ENCODE peak calls at places on chromosomes 11 and 22, in seven cellular contexts. I, A, B, N, Y, H and E are unnamed samples.

GRCh38 chr11:44085330-44085729 is 10.1 kb upstream of the EXT2 start:
- DNase-seq in I (no peak), A (no peak), B (no peak), N (no peak), Y (no peak), H (no peak), E (no peak)

GRCh38 chr11:116336540-116336939 is 436.2 kb downstream of the BUD13 start:
- DNase-seq in I (no peak), A (no peak), B (no peak), N (no peak), Y (no peak), H (no peak), E (no peak)

GRCh38 chr22:49960967-49961600 is 512 bp downstream of the PIM3 start:
- DNase-seq in I (peak; percentile 74), A (peak; percentile 49), B (peak; percentile 61), N (peak; percentile 57), Y (peak; percentile 48), H (peak; percentile 15), E (no peak)

GRCh38 chr11:11501546-11502274 is 120.1 kb downstream of the GALNT18 start:
- DNase-seq in I (no peak), A (no peak), B (no peak), N (no peak), Y (no peak), H (no peak), E (no peak)

GRCh38 chr22:35578836-35579575 is 38.1 kb downstream of the MB start:
- DNase-seq in I (no peak), A (no peak), B (no peak), N (no peak), Y (no peak), H (no peak), E (no peak)

GRCh38 chr11:29282088-29282487 is 734.7 kb downstream of the KCNA4 start:
- DNase-seq in I (no peak), A (no peak), B (peak; percentile 98), N (peak; percentile 83), Y (peak; percentile 78), H (no peak), E (peak; percentile 96)

GRCh38 chr22:21020802-21021429 is 6.0 kb downstream of the P2RX6 start:
- DNase-seq in I (no peak), A (no peak), B (no peak), N (peak; percentile 29), Y (peak; percentile 24), H (no peak), E (no peak)

GRCh38 chr11:4551346-4551979 is 6.5 kb downstream of the OR52M1 start:
- DNase-seq in I (no peak), A (no peak), B (no peak), N (no peak), Y (peak; percentile 1), H (no peak), E (no peak)

GRCh38 chr11:112631333-112631732 is 329.9 kb upstream of the NCAM1 start:
- DNase-seq in I (no peak), A (no peak), B (no peak), N (no peak), Y (no peak), H (no peak), E (no peak)

GRCh38 chr11:81772161-81772560 is 961.5 kb downstream of the FAM181B start:
- DNase-seq in I (no peak), A (no peak), B (peak; percentile 32), N (peak; percentile 67), Y (peak; percentile 64), H (no peak), E (peak; percentile 59)

GRCh38 chr11:47991266-47991830 is 11.0 kb downstream of the PTPRJ start:
- DNase-seq in I (peak; percentile 55), A (no peak), B (peak; percentile 67), N (no peak), Y (no peak), H (no peak), E (no peak)

GRCh38 chr22:36922097-36922608 is 8.7 kb downstream of the CSF2RB start:
- DNase-seq in I (no peak), A (no peak), B (no peak), N (peak; percentile 54), Y (peak; percentile 25), H (no peak), E (no peak)

GRCh38 chr11:93116641-93117577 is 80.9 kb downstream of the SLC36A4 start:
- DNase-seq in I (no peak), A (no peak), B (peak; percentile 19), N (no peak), Y (no peak), H (no peak), E (no peak)

GRCh38 chr11:31218847-31219246 is 150.7 kb downstream of the DCDC1 start:
- DNase-seq in I (no peak), A (no peak), B (no peak), N (no peak), Y (no peak), H (no peak), E (no peak)

GRCh38 chr22:20605328-20605727 is 97.9 kb downstream of the MED15 start:
- DNase-seq in I (peak; percentile 23), A (no peak), B (no peak), N (no peak), Y (no peak), H (no peak), E (no peak)

GRCh38 chr11:109564241-109564640 is 142.3 kb downstream of the C11orf87 start:
- DNase-seq in I (no peak), A (no peak), B (no peak), N (no peak), Y (no peak), H (no peak), E (no peak)

GRCh38 chr22:46484861-46485595 is 52.4 kb downstream of the CELSR1 start:
- DNase-seq in I (no peak), A (no peak), B (peak; percentile 87), N (no peak), Y (no peak), H (no peak), E (peak; percentile 19)

GRCh38 chr11:25734592-25735211 is 597.2 kb upstream of the ANO3 start:
- DNase-seq in I (no peak), A (no peak), B (peak; percentile 22), N (peak; percentile 42), Y (peak; percentile 57), H (no peak), E (peak; percentile 22)
- TF ChIP-seq CTCF in I (peak; percentile 15), A (peak; percentile 50), B (no peak), N (peak; percentile 52), Y (peak; percentile 27), H (no peak), E (peak; percentile 35)

GRCh38 chr22:39618996-39619530 is 48.5 kb downstream of the CACNA1I start:
- DNase-seq in I (no peak), A (no peak), B (no peak), N (no peak), Y (no peak), H (no peak), E (no peak)
- H3K4me3 ChIP-seq in I (no peak overlapping the region), A (no peak overlapping the region), B (no peak overlapping the region), N (no peak overlapping the region), Y (no peak overlapping the region), H (no peak overlapping the region), E (no peak overlapping the region)

GRCh38 chr11:27716850-27717249 is 16.6 kb upstream of the BDNF start:
- DNase-seq in I (no peak), A (no peak), B (peak; percentile 62), N (peak; percentile 62), Y (peak; percentile 35), H (no peak), E (peak; percentile 25)
- TF ChIP-seq CTCF in I (no peak), A (no peak), B (peak; percentile 37), N (peak; percentile 37), Y (peak; percentile 10), H (no peak), E (peak; percentile 22)

DNA sequence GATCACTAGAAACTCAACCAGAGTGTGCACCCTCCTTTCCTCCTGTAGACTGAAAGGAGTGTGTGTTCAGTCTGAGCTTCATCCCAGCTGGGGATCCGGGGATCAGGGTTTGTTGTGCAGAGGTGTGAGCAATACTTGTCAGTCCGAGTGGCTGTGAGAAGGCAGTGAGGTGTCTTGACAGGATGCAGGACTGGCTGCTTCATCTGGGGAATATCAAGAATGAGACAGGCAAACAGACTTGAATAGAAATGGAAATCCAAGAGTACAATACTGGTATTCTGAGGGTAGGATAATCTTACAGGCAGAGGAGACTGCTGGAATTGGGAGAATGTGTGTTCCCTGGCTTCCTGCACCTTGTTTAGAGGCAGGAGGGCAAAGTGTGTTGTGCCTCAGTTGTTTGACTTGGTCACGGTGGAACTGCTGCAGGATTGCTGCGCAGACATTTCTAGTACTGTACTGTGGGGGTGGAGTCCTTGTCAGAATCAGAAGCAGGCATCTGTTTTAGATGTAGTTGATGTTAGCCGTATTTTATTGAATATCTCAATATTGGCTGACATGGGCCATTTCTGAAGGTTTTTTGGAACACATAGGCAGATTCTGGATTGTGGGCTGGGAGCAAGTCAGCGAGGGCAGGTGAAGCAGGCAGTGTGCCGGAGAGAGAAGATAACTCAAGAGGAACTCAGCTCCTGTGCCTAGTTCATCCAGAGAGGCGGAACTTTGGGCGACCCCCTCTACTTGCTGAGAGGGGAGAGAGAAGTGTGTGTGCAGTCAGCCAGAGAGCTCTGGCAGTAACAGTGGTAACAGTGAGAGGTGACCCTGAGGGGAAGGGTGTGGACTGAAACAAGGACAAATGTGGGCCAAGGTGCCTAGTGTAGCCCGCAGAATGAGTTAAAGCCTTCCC is 27.1 kb upstream of the GRK2 start:
- DNase-seq in I (no peak), A (no peak), B (no peak), N (peak; percentile 19), Y (peak; percentile 26), H (no peak), E (peak; percentile 35)
- H3K4me3 ChIP-seq in I (peak overlapping the region; percentile 73), A (peak overlapping the region; percentile 67), B (peak overlapping the region; percentile 51), N (peak overlapping the region; percentile 11), Y (no peak overlapping the region), H (peak overlapping the region; percentile 69), E (peak overlapping the region; percentile 35)

GRCh38 chr11:71563401-71563800 is 2.0 kb upstream of the KRTAP5-10 start:
- DNase-seq in I (no peak), A (no peak), B (peak; percentile 39), N (peak; percentile 63), Y (peak; percentile 48), H (no peak), E (peak; percentile 69)
- TF ChIP-seq CTCF in I (no peak), A (peak; percentile 38), B (peak; percentile 26), N (peak; percentile 57), Y (peak; percentile 53), H (no peak), E (peak; percentile 40)

GRCh38 chr11:121455115-121455514 is 2.3 kb upstream of the SORL1-AS1 start:
- DNase-seq in I (no peak), A (no peak), B (no peak), N (no peak), Y (no peak), H (no peak), E (no peak)
- H3K4me3 ChIP-seq in I (peak overlapping the region; percentile 9), A (no peak overlapping the region), B (no peak overlapping the region), N (no peak overlapping the region), Y (no peak overlapping the region), H (no peak overlapping the region), E (no peak overlapping the region)

GRCh38 chr11:22730319-22730718 is 63.9 kb downstream of the GAS2 start:
- DNase-seq in I (no peak), A (no peak), B (no peak), N (peak; percentile 11), Y (peak; percentile 15), H (no peak), E (peak; percentile 1)
- TF ChIP-seq CTCF in I (no peak), A (peak; percentile 20), B (no peak), N (peak; percentile 7), Y (no peak), H (peak; percentile 15), E (no peak)